ENCODE peak calls at places on chromosomes 4 and X, in eight cellular contexts. F is fibroblast of lung, S is breast epithelium, Z is H9, K is stomach, E is H1, X is endothelial cell of umbilical vein, B is upper lobe of left lung. I is an unnamed sample. For H3K4me1 and H3K9me3, the result is how much of the 10 kb centered on the place peaks cover.

GRCh38 chr4:77695769-77696168 is 90.1 kb downstream of the CXCL13 start:
- DNase-seq in S (no peak), F (peak), K (no peak), E (no peak), Z (no peak), X (peak), B (no peak), I (no peak)

GRCh38 chr4:155496294-155496626 is 119.5 kb upstream of the MAP9 start:
- DNase-seq in Z (no peak), S (no peak), F (no peak), B (no peak), X (no peak), E (no peak), K (no peak), I (no peak)

GRCh38 chr4:140926672-140927071 is 170.5 kb upstream of the TBC1D9 start:
- DNase-seq in X (no peak), E (no peak), K (no peak), S (no peak), B (no peak), Z (no peak), F (peak), I (no peak)

GRCh38 chr4:114598191-114599121 is at the start of gene UGT8:
- DNase-seq in S (no peak), Z (peak), B (peak), X (peak), F (peak), E (no peak), K (peak), I (peak)

GRCh38 chr4:165328708-165329107 is 1.2 kb downstream of the MSMO1 start:
- DNase-seq in E (no peak), B (no peak), F (no peak), X (peak), K (no peak), S (no peak), Z (no peak), I (no peak)

GRCh38 chr4:54014761-54015160 is 49.6 kb downstream of the CHIC2 start:
- DNase-seq in X (no peak), F (no peak), Z (no peak), E (no peak), B (no peak), K (no peak), S (no peak), I (no peak)

GRCh38 chrX:48474127-48474526 is 1.9 kb upstream of the FTSJ1 start:
- DNase-seq in B (no peak), K (no peak), X (no peak), S (no peak), E (no peak), F (no peak), Z (no peak), I (no peak)

GRCh38 chr4:15400911-15401671 is 26.7 kb upstream of the C1QTNF7 start:
- DNase-seq in S (no peak), K (no peak), X (no peak), F (peak), B (no peak), Z (no peak), E (no peak), I (peak)

GRCh38 chr4:154314248-154314647 is 177.4 kb downstream of the DCHS2 start:
- DNase-seq in X (no peak), E (no peak), S (no peak), F (peak), K (no peak), B (no peak), Z (no peak), I (no peak)

GRCh38 chrX:30822719-30823118 is 66.3 kb downstream of the TAB3 start:
- DNase-seq in F (no peak), S (no peak), E (no peak), K (no peak), Z (no peak), B (no peak), X (no peak), I (no peak)

GRCh38 chrX:55908685-55909212 is 191.2 kb downstream of the RRAGB start:
- DNase-seq in F (peak), K (no peak), X (peak), E (no peak), S (no peak), B (peak), Z (peak), I (no peak)

GRCh38 chrX:69179380-69179911 is 14.2 kb upstream of the PJA1 start:
- DNase-seq in K (no peak), E (no peak), X (no peak), S (no peak), F (peak), B (no peak), Z (peak), I (no peak)

GRCh38 chr4:40842725-40843401 is 93.1 kb downstream of the NSUN7 start:
- DNase-seq in E (no peak), F (no peak), S (peak), Z (no peak), X (no peak), K (no peak), B (no peak), I (no peak)

GRCh38 chr4:185357220-185357619 is 38.5 kb downstream of the LRP2BP start:
- DNase-seq in E (no peak), S (no peak), X (peak), K (no peak), B (no peak), F (no peak), Z (no peak), I (no peak)

GRCh38 chr4:56477192-56477706 is 9.8 kb downstream of the SRP72 start:
- DNase-seq in Z (no peak), F (no peak), E (no peak), B (no peak), K (no peak), X (no peak), S (no peak), I (no peak)

GRCh38 chrX:47063179-47063578 is 15.1 kb upstream of the RGN start:
- DNase-seq in F (no peak), E (no peak), K (no peak), Z (no peak), S (no peak), X (no peak), B (no peak), I (no peak)
- TF ChIP-seq CTCF in F (no peak), E (no peak), K (no peak), Z (no peak), S (no peak), X (no peak), B (no peak), I (no peak)

GRCh38 chr4:2786794-2787229 is 6.1 kb upstream of the SH3BP2 start:
- DNase-seq in Z (no peak), B (peak), F (no peak), K (no peak), E (no peak), X (no peak), S (no peak), I (no peak)

GRCh38 chr4:2787230-2788100 is 5.4 kb upstream of the SH3BP2 start:
- DNase-seq in S (no peak), B (peak), K (peak), X (no peak), E (no peak), Z (peak), F (no peak), I (peak)

GRCh38 chr4:2789351-2789750 is 3.5 kb upstream of the SH3BP2 start:
- DNase-seq in K (peak), F (no peak), Z (no peak), S (no peak), B (no peak), X (no peak), E (no peak), I (peak)

GRCh38 chr4:2788532-2789103 is 4.3 kb upstream of the SH3BP2 start:
- DNase-seq in K (peak), F (no peak), S (no peak), Z (peak), X (no peak), B (peak), E (no peak), I (peak)

DNA sequence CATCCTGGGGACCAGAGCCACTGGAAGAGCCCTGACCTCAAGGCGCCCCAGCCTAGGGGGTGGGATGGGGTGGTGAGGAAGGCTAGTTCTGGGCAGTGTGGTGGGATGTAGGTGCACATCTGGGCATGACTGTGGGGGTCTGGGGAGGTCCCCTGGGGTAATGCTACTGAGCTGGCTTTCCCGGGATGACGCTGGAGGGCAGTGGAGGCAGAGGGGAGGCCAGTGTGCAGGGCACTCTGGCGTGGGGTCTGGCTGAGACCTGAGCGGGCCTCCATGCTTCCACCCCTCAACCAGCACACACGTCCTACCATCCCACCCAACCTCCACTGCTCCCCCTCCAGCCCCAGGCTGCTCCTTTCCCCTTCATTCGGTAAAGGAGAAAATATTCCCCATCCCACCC is 4.8 kb upstream of the SH3BP2 start:
- DNase-seq in K (no peak), B (no peak), E (no peak), S (no peak), X (no peak), Z (no peak), F (no peak), I (peak)
- H3K4me1 ChIP-seq in K (half or more), B (under half), E (under half), S (under half), X (under half), Z (under half), F (under half), I (half or more)

GRCh38 chr4:88027611-88028608 is 20.5 kb downstream of the PKD2 start:
- DNase-seq in S (no peak), Z (no peak), F (peak), E (no peak), X (peak), B (no peak), K (no peak), I (no peak)

GRCh38 chr4:88018471-88018870 is 11.0 kb downstream of the PKD2 start:
- DNase-seq in Z (no peak), X (no peak), S (no peak), B (no peak), F (peak), K (no peak), E (no peak), I (no peak)

GRCh38 chr4:88021824-88022223 is 14.4 kb downstream of the PKD2 start:
- DNase-seq in X (no peak), E (no peak), S (no peak), F (no peak), Z (no peak), K (no peak), B (no peak), I (no peak)

GRCh38 chr4:88017516-88018302 is 10.3 kb downstream of the PKD2 start:
- DNase-seq in K (no peak), Z (no peak), B (no peak), X (peak), E (no peak), F (peak), S (no peak), I (no peak)

GRCh38 chr4:88022289-88022688 is 14.9 kb downstream of the PKD2 start:
- DNase-seq in K (no peak), S (no peak), X (no peak), Z (no peak), B (no peak), F (no peak), E (no peak), I (no peak)
- H3K9me3 ChIP-seq in K (under half), S (under half), X (under half), Z (under half), B (under half), F (under half), E (under half), I (under half)

GRCh38 chr4:16641971-16642370 is 256.5 kb downstream of the LDB2 start:
- DNase-seq in X (peak), F (peak), B (no peak), E (no peak), Z (no peak), K (no peak), S (no peak), I (no peak)

GRCh38 chr4:16642897-16643296 is 255.5 kb downstream of the LDB2 start:
- DNase-seq in K (no peak), F (no peak), X (no peak), B (no peak), Z (no peak), E (no peak), S (no peak), I (no peak)

GRCh38 chr4:16646459-16646858 is 252.0 kb downstream of the LDB2 start:
- DNase-seq in F (no peak), S (no peak), B (no peak), Z (no peak), E (no peak), K (no peak), X (no peak), I (no peak)

GRCh38 chr4:16643852-16644251 is 254.6 kb downstream of the LDB2 start:
- DNase-seq in B (no peak), E (no peak), S (no peak), Z (no peak), F (no peak), X (no peak), K (no peak), I (no peak)
- TF ChIP-seq CTCF in B (no peak), E (no peak), S (no peak), Z (no peak), F (no peak), X (no peak), K (no peak), I (no peak)

GRCh38 chrX:46961097-46961496 is 48.9 kb downstream of the JADE3 start:
- DNase-seq in K (no peak), E (no peak), F (no peak), S (no peak), Z (no peak), X (no peak), B (no peak), I (no peak)
- H3K4me1 ChIP-seq in K (under half), E (under half), F (under half), S (under half), Z (under half), X (under half), B (under half), I (under half)

DNA sequence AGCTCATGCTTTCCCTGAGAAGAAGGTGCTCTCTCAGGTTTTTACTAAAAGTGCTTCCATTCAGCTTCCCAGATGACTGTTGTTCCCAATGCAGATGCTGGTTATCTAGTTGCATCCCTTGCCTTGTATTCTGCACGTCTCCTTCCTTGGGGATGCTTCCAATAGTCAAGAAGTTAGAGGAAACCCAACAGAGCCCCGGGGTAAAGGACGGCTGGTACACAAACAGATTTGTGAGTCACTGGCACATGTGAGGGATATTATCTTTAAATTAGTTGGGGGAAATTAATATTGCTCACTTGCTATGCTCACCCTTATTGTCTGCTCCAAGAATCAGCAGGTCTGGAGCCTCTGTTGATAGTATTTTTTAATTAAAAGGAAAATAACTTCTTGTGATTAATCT is 465.2 kb upstream of the BOD1L1 start:
- DNase-seq in E (no peak), X (no peak), Z (no peak), K (no peak), S (no peak), F (no peak), B (no peak), I (no peak)
- H3K9me3 ChIP-seq in E (under half), X (under half), Z (under half), K (under half), S (under half), F (under half), B (under half), I (under half)

DNA sequence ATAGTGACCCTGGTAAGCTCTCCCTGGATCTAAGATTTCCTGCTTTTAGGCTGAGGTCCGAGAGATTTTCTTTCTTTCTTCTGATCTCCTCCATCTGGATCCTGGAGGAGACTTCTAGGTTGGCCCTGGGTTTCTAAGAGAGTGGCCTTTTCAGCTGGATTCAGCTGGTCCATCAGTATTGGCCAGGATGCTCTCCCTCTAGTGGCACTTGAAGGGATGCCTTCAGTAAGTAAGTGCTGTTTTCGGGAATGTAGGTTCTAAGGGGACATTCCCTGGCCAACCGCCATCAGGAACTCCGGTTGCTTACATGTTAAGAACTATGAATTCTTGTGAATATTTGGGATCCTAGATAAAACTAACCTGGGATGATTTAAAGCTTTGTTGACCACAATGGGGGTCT is 56.9 kb downstream of the SERTM2 start:
- DNase-seq in K (no peak), F (peak), E (no peak), X (no peak), B (no peak), S (no peak), Z (peak), I (no peak)
- TF ChIP-seq CTCF in K (no peak), F (no peak), E (peak), X (no peak), B (no peak), S (no peak), Z (peak), I (no peak)

I was measured in lower lobe of right lung.